ENCODE peak calls at places on chromosomes 5 and 9, in seven cellular contexts. F is NCI-H460; A is NCI-H524; G is activated CD8-positive, alpha-beta memory T cell treated with anti-CD3 and anti-CD28 coated beads for 24 hours; S is stimulated activated naive CD4-positive, alpha-beta T cell; Q is endodermal cell; J is erythroblast. H is an unnamed sample.

GRCh38 chr9:132647806-132648205 is 22.0 kb downstream of the DDX31 start:
- DNase-seq in G (no peak), Q (no peak), J (no peak), S (no peak), A (no peak), F (no peak), H (no peak)

GRCh38 chr5:118042076-118042475 is 946.3 kb downstream of the DTWD2 start:
- DNase-seq in A (peak), Q (no peak), S (no peak), G (no peak), J (no peak), F (no peak), H (no peak)

GRCh38 chr5:78916044-78916443 is 69.1 kb downstream of the ARSB start:
- DNase-seq in F (no peak), S (no peak), J (no peak), G (no peak), Q (no peak), A (no peak), H (no peak)

GRCh38 chr9:132548971-132549649 is 33.3 kb upstream of the BARHL1 start:
- DNase-seq in J (no peak), G (no peak), Q (no peak), A (no peak), S (no peak), F (peak), H (no peak)

GRCh38 chr9:93216072-93216364 is 32.1 kb downstream of the WNK2 start:
- DNase-seq in S (no peak), F (no peak), J (no peak), A (peak), G (no peak), Q (no peak), H (no peak)

GRCh38 chr9:77826621-77827020 is 178.5 kb upstream of the GNA14 start:
- DNase-seq in S (no peak), J (no peak), G (no peak), A (no peak), Q (no peak), F (no peak), H (no peak)

GRCh38 chr9:34570422-34571179 is 18.9 kb downstream of the CNTFR start:
- DNase-seq in A (peak), Q (no peak), F (no peak), S (no peak), G (no peak), J (no peak), H (no peak)

GRCh38 chr5:16615737-16616535 is 861 bp downstream of the RETREG1 start:
- DNase-seq in G (peak), Q (peak), A (no peak), J (no peak), S (peak), F (no peak), H (no peak)

GRCh38 chr5:84385705-84386104 is 1.0 kb upstream of the EDIL3 start:
- DNase-seq in S (no peak), Q (no peak), F (no peak), A (no peak), J (no peak), G (no peak), H (no peak)

GRCh38 chr9:125397736-125398135 is 136.1 kb downstream of the GAPVD1 start:
- DNase-seq in S (no peak), A (no peak), F (no peak), Q (no peak), J (no peak), G (no peak), H (no peak)

GRCh38 chr5:1103505-1104326 is 8.1 kb downstream of the SLC12A7 start:
- DNase-seq in G (peak), F (no peak), A (no peak), J (peak), Q (no peak), S (peak), H (peak)

GRCh38 chr9:130142635-130143034 is 29.6 kb upstream of the NCS1 start:
- DNase-seq in S (no peak), G (no peak), J (no peak), F (no peak), Q (no peak), A (peak), H (no peak)

GRCh38 chr5:912356-913091 is 19.8 kb downstream of the TRIP13 start:
- DNase-seq in Q (peak), J (peak), F (peak), S (no peak), A (peak), G (peak), H (no peak)

GRCh38 chr5:130198927-130199326 is 294.7 kb downstream of the CHSY3 start:
- DNase-seq in S (no peak), J (peak), F (peak), A (peak), G (no peak), Q (peak), H (no peak)

GRCh38 chr9:113436753-113437515 is 26.4 kb downstream of the C9orf43 start:
- DNase-seq in F (no peak), J (no peak), A (no peak), Q (no peak), G (no peak), S (no peak), H (no peak)

GRCh38 chr5:172564883-172565282 is 76.2 kb upstream of the NEURL1B start:
- DNase-seq in Q (no peak), A (peak), S (no peak), F (no peak), G (no peak), J (no peak), H (no peak)

GRCh38 chr5:179370490-179371122 is 25.3 kb upstream of the ADAMTS2 start:
- DNase-seq in G (no peak), S (no peak), F (no peak), A (no peak), J (no peak), Q (peak), H (peak)

GRCh38 chr9:133582501-133583045 is 26.6 kb downstream of the FAM163B start:
- DNase-seq in J (no peak), A (no peak), S (no peak), G (no peak), F (no peak), Q (no peak), H (no peak)

GRCh38 chr9:13113751-13114150 is 165.7 kb downstream of the MPDZ start:
- DNase-seq in S (no peak), F (no peak), J (no peak), Q (no peak), G (no peak), A (no peak), H (no peak)

GRCh38 chr5:54309751-54310432 is 481 bp downstream of the ARL15 start:
- DNase-seq in G (no peak), Q (peak), A (peak), J (peak), F (no peak), S (peak), H (peak)

GRCh38 chr9:86034863-86035734 is 64.3 kb downstream of the GOLM1 start:
- DNase-seq in G (no peak), S (no peak), Q (peak), J (peak), A (peak), F (peak), H (no peak)

GRCh38 chr5:180332051-180332517 is 21.1 kb downstream of the GFPT2 start:
- DNase-seq in F (no peak), Q (peak), J (no peak), S (no peak), A (no peak), G (no peak), H (peak)

GRCh38 chr5:173454764-173455598 is 126.8 kb upstream of the STC2 start:
- DNase-seq in A (no peak), J (peak), S (no peak), Q (no peak), F (peak), G (no peak), H (peak)

GRCh38 chr9:110969971-110970381 is 68.3 kb downstream of the LPAR1 start:
- DNase-seq in Q (no peak), J (no peak), G (no peak), S (no peak), F (no peak), A (no peak), H (no peak)

GRCh38 chr9:107620801-107621200 is 131.2 kb upstream of the KLF4 start:
- DNase-seq in A (no peak), F (no peak), G (no peak), J (no peak), Q (no peak), S (no peak), H (no peak)

GRCh38 chr5:151204051-151204450 is 19.8 kb downstream of the CCDC69 start:
- DNase-seq in F (no peak), Q (no peak), A (peak), S (no peak), G (peak), J (no peak), H (no peak)

GRCh38 chr5:150628936-150629485 is 11.4 kb upstream of the SYNPO start:
- DNase-seq in J (no peak), A (no peak), F (no peak), Q (no peak), G (no peak), S (no peak), H (no peak)